ENCODE peak calls at places on chromosomes 5 and 9, in eight cellular contexts. U is HCT116, N is A549, P is colonic mucosa, I is GM23338, T is PC-3, C is transverse colon, Y is endodermal cell. D is an unnamed sample.

GRCh38 chr5:177452688-177453638 is 6.3 kb downstream of the PRR7 start:
- DNase-seq in U (no peak), N (no peak), P (no peak), I (no peak), T (no peak), C (no peak), Y (peak; percentile 66), D (no peak)

GRCh38 chr5:91556-92263 is at the start of gene PLEKHG4B:
- DNase-seq in U (no peak), N (no peak), P (no peak), I (peak; percentile 95), T (no peak), C (no peak), Y (peak; percentile 95), D (no peak)

GRCh38 chr5:91224459-91224858 is 158.7 kb downstream of the ARRDC3 start:
- DNase-seq in U (no peak), N (no peak), P (no peak), I (no peak), T (no peak), C (no peak), Y (no peak), D (peak; percentile 33)

GRCh38 chr5:87195104-87195581 is 72.5 kb upstream of the RASA1 start:
- DNase-seq in U (no peak), N (no peak), P (no peak), I (no peak), T (peak; percentile 68), C (no peak), Y (no peak), D (peak; percentile 51)

GRCh38 chr5:34563951-34564705 is 92.0 kb upstream of the RAI14 start:
- DNase-seq in U (no peak), N (no peak), P (no peak), I (no peak), T (peak; percentile 16), C (no peak), Y (no peak), D (no peak)

GRCh38 chr5:157612071-157612476 is 36.5 kb upstream of the ADAM19 start:
- DNase-seq in U (no peak), N (no peak), P (no peak), I (no peak), T (no peak), C (no peak), Y (no peak), D (peak; percentile 74)

GRCh38 chr5:66769839-66770617 is 173.8 kb downstream of the MAST4 start:
- DNase-seq in U (no peak), N (peak; percentile 2), P (no peak), I (peak; percentile 78), T (no peak), C (peak; percentile 8), Y (peak; percentile 90), D (no peak)

GRCh38 chr5:68214472-68215207 is 916 bp upstream of the PIK3R1 start:
- DNase-seq in U (no peak), N (peak; percentile 3), P (peak; percentile 78), I (peak; percentile 59), T (no peak), C (no peak), Y (no peak), D (peak; percentile 15)

GRCh38 chr9:86434039-86434726 is 80.0 kb upstream of the TUT7 start:
- DNase-seq in U (peak; percentile 34), N (peak; percentile 57), P (no peak), I (peak; percentile 78), T (peak; percentile 56), C (no peak), Y (no peak), D (peak; percentile 24)

GRCh38 chr9:137492464-137493162 is 33.5 kb upstream of the NSMF start:
- DNase-seq in U (peak; percentile 42), N (peak; percentile 58), P (peak; percentile 43), I (peak; percentile 73), T (peak; percentile 47), C (peak; percentile 31), Y (peak; percentile 83), D (no peak)

GRCh38 chr5:177299711-177300110 is 3.8 kb downstream of the RAB24 start:
- DNase-seq in U (no peak), N (no peak), P (no peak), I (no peak), T (no peak), C (no peak), Y (no peak), D (no peak)

GRCh38 chr9:112175796-112176315 is 759 bp upstream of the SUSD1 start:
- DNase-seq in U (no peak), N (peak; percentile 30), P (no peak), I (peak; percentile 62), T (no peak), C (no peak), Y (peak; percentile 63), D (no peak)

GRCh38 chr5:179762079-179762780 is 29.6 kb downstream of the MAML1 start:
- DNase-seq in U (no peak), N (peak; percentile 15), P (peak; percentile 32), I (peak; percentile 27), T (peak; percentile 1), C (peak; percentile 25), Y (peak; percentile 61), D (no peak)

GRCh38 chr9:107727113-107727780 is 237.7 kb upstream of the KLF4 start:
- DNase-seq in U (no peak), N (no peak), P (no peak), I (no peak), T (no peak), C (no peak), Y (no peak), D (no peak)
- H3K27ac ChIP-seq in U (no peak overlapping the region), N (no peak overlapping the region), P (no peak overlapping the region), I (no peak overlapping the region), T (no peak overlapping the region), C (no peak overlapping the region), Y (no peak overlapping the region), D (no peak overlapping the region)

GRCh38 chr9:1044643-1045042 is 5.5 kb upstream of the DMRT2 start:
- DNase-seq in U (no peak), N (no peak), P (no peak), I (peak; percentile 25), T (no peak), C (no peak), Y (no peak), D (no peak)

GRCh38 chr9:1049641-1050040 is 516 bp upstream of the DMRT2 start:
- DNase-seq in U (no peak), N (no peak), P (peak; percentile 64), I (no peak), T (no peak), C (peak; percentile 42), Y (no peak), D (no peak)

GRCh38 chr9:1048853-1049252 is 1.3 kb upstream of the DMRT2 start:
- DNase-seq in U (no peak), N (no peak), P (peak; percentile 54), I (no peak), T (no peak), C (no peak), Y (no peak), D (no peak)

GRCh38 chr9:1047605-1048235 is 2.4 kb upstream of the DMRT2 start:
- DNase-seq in U (no peak), N (no peak), P (peak; percentile 84), I (peak; percentile 52), T (peak; percentile 18), C (peak; percentile 63), Y (no peak), D (no peak)

DNA sequence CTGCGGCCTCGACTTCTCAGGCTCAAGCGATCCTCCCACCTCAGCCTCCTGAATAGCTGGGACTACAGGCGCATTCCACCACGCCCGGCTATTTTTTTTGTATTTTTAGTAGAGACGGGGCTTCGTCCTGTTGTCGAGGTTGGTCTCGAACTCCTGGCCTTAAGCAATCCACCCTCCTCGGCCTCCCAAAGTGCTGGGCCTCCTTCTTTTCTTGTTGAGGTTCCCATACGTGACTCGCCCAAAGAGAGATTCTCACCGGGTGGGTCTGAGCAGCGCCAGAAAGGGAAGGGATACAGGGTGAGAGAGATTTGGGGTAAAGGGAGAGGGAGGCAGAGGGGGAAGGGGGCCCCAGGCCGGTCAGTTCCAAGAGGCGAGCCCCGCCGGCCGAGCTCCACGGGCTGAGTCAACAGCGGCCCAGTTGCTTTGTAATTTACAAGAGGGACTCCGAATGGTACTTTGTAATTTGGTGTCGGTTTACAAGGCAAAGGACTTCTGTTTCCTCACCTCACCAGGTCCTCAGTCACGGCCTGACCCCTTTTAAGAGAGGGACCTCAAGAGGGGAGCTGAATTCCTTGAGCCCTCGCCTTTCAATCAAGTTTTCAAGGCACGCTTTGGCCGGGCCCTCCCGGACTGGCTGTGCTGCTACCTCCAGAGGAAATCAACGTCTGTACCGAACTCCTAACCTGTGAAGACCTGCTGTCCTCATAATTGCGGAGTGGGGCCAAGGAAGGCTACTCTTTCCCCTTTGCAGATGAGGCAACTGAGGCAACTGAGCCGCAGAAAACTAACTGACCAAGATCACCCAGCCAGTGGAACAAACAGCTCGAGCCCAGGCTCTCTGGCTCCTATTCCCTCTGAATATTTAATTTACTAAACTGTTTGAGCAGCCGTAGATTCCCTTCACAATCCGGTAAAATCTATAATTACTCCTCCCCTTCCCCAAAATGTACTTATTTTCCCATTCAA is 3.2 kb upstream of the DMRT2 start:
- DNase-seq in U (no peak), N (no peak), P (no peak), I (peak; percentile 90), T (no peak), C (no peak), Y (no peak), D (no peak)
- H3K4me1 ChIP-seq in U (no peaks in the 10 kb centered on the region), N (peaks cover 3% of the 10 kb centered on the region), P (no peaks in the 10 kb centered on the region), I (peaks cover 53% of the 10 kb centered on the region), T (no peaks in the 10 kb centered on the region), C (peaks cover 34% of the 10 kb centered on the region), Y (no peaks in the 10 kb centered on the region), D (no peaks in the 10 kb centered on the region)

DNA sequence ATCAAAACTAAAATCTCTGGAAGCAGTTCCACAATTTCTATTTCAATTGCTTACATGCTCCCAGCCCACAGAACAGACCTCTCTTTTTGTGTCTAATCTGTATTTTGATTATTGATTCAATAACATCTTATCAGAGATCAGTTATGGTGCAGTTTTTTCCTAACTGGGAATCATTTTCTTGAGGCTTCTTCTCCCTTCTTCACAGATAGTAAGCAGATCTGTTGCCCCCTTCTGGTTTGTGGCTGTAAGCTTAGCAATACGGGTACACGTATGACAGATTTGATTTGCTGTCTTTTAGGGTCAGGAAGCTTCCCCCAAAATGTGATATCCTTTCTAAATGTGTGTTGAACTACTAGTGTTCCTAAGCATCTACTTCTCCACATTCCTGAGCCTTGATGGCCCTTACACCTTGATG is 39.4 kb downstream of the MRPS27 start:
- DNase-seq in U (peak; percentile 39), N (peak; percentile 63), P (no peak), I (peak; percentile 68), T (peak; percentile 47), C (no peak), Y (peak; percentile 60), D (peak; percentile 7)
- TF ChIP-seq CTCF in U (peak; percentile 53), N (peak; percentile 49), P (no peak), I (peak; percentile 64), T (peak; percentile 64), C (peak; percentile 28), Y (peak; percentile 79), D (peak; percentile 66)

DNA sequence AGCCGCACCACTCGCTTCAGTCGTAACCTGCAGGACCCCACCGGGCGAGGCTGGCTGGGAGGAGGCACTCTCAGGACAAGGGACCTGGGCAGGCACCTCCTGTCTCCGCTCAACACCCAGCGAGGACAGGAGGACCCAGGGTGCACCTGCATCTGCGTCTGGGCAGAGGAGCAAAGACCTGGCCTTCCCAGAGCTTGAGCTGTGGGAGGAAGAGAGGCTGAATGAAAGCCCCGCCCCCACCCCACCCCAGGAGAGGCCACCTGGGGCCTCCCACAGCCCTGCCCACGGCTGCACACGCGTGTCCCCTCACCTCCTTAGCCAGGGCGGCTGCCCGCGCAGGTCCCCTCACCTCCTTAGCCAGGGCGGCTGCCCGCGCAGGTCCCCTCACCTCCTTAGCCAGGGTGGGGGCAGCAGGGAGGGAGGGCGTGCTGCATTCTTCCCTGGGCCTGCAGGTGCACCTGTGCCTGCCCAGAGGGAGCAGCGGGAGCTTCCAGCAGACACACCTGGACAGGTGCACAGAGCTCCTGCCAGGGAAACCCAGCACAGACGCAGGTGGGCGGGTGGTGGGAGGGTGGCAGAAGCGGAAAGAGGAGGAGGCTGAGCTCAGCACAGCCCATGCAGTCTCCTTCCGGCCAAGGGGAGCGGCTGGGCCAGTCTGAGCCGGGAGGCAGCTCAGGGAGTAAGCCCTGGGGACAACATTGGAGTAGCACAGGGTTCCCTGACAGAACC is 18.5 kb upstream of the SLC12A7 start:
- DNase-seq in U (no peak), N (no peak), P (peak; percentile 89), I (no peak), T (peak; percentile 59), C (peak; percentile 86), Y (no peak), D (no peak)
- H3K27ac ChIP-seq in U (no peak overlapping the region), N (no peak overlapping the region), P (peak overlapping the region; percentile 81), I (no peak overlapping the region), T (peak overlapping the region; percentile 85), C (peak overlapping the region; percentile 54), Y (no peak overlapping the region), D (no peak overlapping the region)

D was measured in foreskin keratinocyte.